ENCODE peak calls at places on chromosomes 3 and 15, in five cellular contexts. U is hepatocyte, V is uterus, N is tibial nerve, X is tibial artery. R is an unnamed sample.

GRCh38 chr15:39746176-39746575 is 36.5 kb downstream of the FSIP1 start:
- DNase-seq in X (no peak), V (no peak), U (no peak), N (no peak), R (no peak)

GRCh38 chr15:70270752-70271111 is 173.0 kb upstream of the TLE3 start:
- DNase-seq in N (no peak), U (no peak), X (no peak), V (no peak), R (no peak)

GRCh38 chr3:175176556-175176955 is 317.4 kb downstream of the NAALADL2 start:
- DNase-seq in U (no peak), V (no peak), X (no peak), N (no peak), R (no peak)

GRCh38 chr15:75348563-75349350 is 1.9 kb downstream of the NEIL1 start:
- DNase-seq in U (peak), X (no peak), V (no peak), N (no peak), R (no peak)

GRCh38 chr3:149085828-149086231 is 503 bp downstream of the HLTF start:
- DNase-seq in N (peak), X (no peak), U (peak), V (no peak), R (no peak)

GRCh38 chr3:128878556-128879124 is 780 bp upstream of the ACAD9 start:
- DNase-seq in X (peak), V (peak), U (peak), N (peak), R (peak)

GRCh38 chr3:128803307-128803706 is 76.1 kb upstream of the ACAD9 start:
- DNase-seq in N (no peak), U (no peak), V (no peak), X (no peak), R (no peak)

GRCh38 chr3:31166249-31166885 is 271.9 kb upstream of the GADL1 start:
- DNase-seq in X (no peak), U (no peak), N (no peak), V (no peak), R (peak)

GRCh38 chr3:133230191-133230590 is 169.7 kb upstream of the BFSP2 start:
- DNase-seq in X (no peak), U (no peak), N (no peak), V (no peak), R (no peak)

GRCh38 chr15:41494190-41494921 is 682 bp downstream of the ITPKA start:
- DNase-seq in V (no peak), U (peak), X (no peak), N (no peak), R (peak)

GRCh38 chr3:69443554-69443953 is 57.7 kb upstream of the FRMD4B start:
- DNase-seq in V (no peak), N (no peak), X (no peak), U (no peak), R (no peak)

GRCh38 chr15:39191871-39192281 is 389.0 kb upstream of the THBS1 start:
- DNase-seq in U (no peak), N (no peak), X (no peak), V (no peak), R (peak)

GRCh38 chr15:41969851-41970431 is 2.4 kb downstream of the EHD4 start:
- DNase-seq in U (no peak), N (no peak), V (no peak), X (no peak), R (no peak)

GRCh38 chr3:46298871-46299607 is 54.9 kb upstream of the CCR2 start:
- DNase-seq in N (no peak), U (no peak), V (no peak), X (no peak), R (no peak)

GRCh38 chr3:181699171-181699903 is 12.4 kb upstream of the SOX2 start:
- DNase-seq in N (no peak), U (no peak), V (no peak), X (no peak), R (no peak)

GRCh38 chr3:36647423-36647853 is 116.9 kb downstream of the DCLK3 start:
- DNase-seq in U (no peak), X (no peak), V (no peak), N (no peak), R (no peak)

GRCh38 chr3:35505181-35505580 is 134.1 kb upstream of the ARPP21 start:
- DNase-seq in V (no peak), X (no peak), N (no peak), U (peak), R (no peak)

GRCh38 chr3:195195321-195196209 is 75.4 kb downstream of the XXYLT1 start:
- DNase-seq in V (peak), N (peak), X (no peak), U (no peak), R (no peak)

GRCh38 chr15:47185222-47185800 is 532.0 kb upstream of the SEMA6D start:
- DNase-seq in N (no peak), U (no peak), V (no peak), X (no peak), R (no peak)

GRCh38 chr15:40239671-40240618 is 1.1 kb downstream of the PAK6 start:
- DNase-seq in V (no peak), N (no peak), X (no peak), U (no peak), R (peak)

GRCh38 chr3:52385157-52385556 is 59.7 kb downstream of the SEMA3G start:
- DNase-seq in U (peak), N (no peak), V (no peak), X (no peak), R (no peak)

GRCh38 chr15:62809106-62809967 is 233.2 kb upstream of the TPM1 start:
- DNase-seq in V (no peak), N (no peak), X (no peak), U (no peak), R (peak)

GRCh38 chr3:148230473-148230872 is 467.2 kb upstream of the AGTR1 start:
- DNase-seq in V (no peak), X (no peak), U (no peak), N (no peak), R (no peak)

GRCh38 chr3:66115858-66116654 is 77.3 kb upstream of the MAGI1 start:
- DNase-seq in V (peak), X (peak), U (peak), N (peak), R (peak)

DNA sequence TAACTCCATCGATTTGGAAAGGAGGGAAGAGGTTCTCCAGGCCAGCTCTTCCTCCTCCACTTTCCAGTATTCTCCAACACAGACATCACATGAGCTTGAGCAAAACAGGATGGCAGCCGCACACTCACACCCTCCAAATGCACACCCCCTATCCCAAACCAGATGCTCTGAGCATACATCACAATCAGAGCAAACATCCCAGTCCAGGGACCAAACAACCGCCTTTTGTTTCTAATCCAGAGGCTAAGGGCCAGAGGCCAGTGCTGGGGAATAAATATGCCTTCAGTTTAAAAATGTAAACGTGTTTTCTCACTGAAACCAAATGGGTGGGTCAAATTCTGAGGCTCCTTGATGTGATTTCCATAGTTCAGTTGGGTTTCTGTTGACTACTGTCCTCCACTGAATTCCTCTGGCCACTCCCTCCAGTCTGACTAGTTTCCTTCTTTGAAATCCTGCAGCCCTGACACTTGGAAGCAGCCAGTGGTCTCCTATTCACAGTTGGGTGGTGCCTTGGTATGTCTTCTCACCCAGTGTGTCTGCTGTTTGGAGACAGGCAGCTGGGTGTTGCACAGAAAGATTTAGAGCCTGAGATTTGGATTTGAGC is 19.2 kb upstream of the MFGE8 start:
- DNase-seq in X (no peak), U (no peak), N (no peak), V (peak), R (no peak)
- H3K27ac ChIP-seq in X (peak), U (peak), N (peak), V (peak), R (no peak)

GRCh38 chr3:8446845-8447244 is 54.8 kb upstream of the LMCD1 start:
- DNase-seq in V (no peak), U (no peak), N (no peak), X (no peak), R (no peak)

GRCh38 chr3:8451696-8452095 is 49.9 kb upstream of the LMCD1 start:
- DNase-seq in N (no peak), V (no peak), U (no peak), X (no peak), R (no peak)

GRCh38 chr3:8453153-8453552 is 48.5 kb upstream of the LMCD1 start:
- DNase-seq in U (no peak), V (no peak), N (no peak), X (no peak), R (no peak)

GRCh38 chr3:8452112-8452511 is 49.5 kb upstream of the LMCD1 start:
- DNase-seq in X (no peak), U (no peak), N (no peak), V (no peak), R (no peak)

GRCh38 chr3:8450618-8451017 is 51.0 kb upstream of the LMCD1 start:
- DNase-seq in N (no peak), V (no peak), U (no peak), X (no peak), R (no peak)
- TF ChIP-seq CTCF in N (no peak), V (no peak), U (no peak), X (no peak), R (no peak)

DNA sequence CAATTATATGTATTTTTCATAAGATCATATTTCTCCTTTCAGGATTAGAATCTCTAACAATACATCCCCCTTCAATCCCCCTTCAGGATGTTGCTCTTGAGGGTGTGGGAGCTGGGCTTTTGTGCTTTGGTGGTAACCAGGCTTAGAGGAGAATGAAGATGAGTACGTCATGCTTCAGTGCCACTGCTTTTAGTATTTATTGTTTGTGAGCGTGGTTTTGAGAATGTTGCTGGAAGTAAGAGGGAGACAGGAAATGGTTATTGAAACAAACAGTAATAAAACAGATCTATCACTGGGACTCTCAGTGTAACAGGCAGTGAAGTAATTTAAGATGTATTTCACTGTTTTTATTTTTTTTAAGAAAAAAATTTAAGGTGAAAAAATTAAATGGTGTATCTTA is 35.3 kb downstream of the GBE1 start:
- DNase-seq in X (no peak), U (no peak), N (no peak), V (no peak), R (no peak)
- H3K27ac ChIP-seq in X (no peak), U (no peak), N (no peak), V (no peak), R (peak)

GRCh38 chr3:187044871-187045552 is 94.3 kb downstream of the RPL39L start:
- DNase-seq in U (no peak), X (peak), N (peak), V (no peak), R (no peak)
- TF ChIP-seq CTCF in U (peak), X (no peak), N (no peak), V (no peak), R (no peak)

DNA sequence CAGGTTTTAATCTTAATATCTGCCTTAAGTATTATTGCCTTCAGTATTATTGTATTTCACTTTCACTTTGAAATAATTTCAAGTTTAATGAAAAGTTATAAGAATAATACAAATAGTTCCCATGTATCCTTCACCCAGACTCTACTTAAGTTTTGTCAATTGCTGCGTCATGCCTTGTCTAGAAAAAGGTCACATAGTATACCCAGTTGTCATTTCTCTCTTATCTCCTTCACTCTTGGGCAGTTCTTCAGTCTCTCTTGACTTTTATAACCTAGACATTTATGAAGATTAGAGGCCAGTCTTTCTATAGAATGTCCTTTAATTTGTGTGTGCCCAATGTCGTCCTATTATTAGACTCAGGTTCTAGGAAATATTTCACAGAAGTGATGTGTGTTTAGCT is 367.7 kb downstream of the LSAMP start:
- DNase-seq in U (no peak), N (no peak), V (no peak), X (no peak), R (no peak)
- H3K27ac ChIP-seq in U (no peak), N (no peak), V (no peak), X (no peak), R (no peak)

DNA sequence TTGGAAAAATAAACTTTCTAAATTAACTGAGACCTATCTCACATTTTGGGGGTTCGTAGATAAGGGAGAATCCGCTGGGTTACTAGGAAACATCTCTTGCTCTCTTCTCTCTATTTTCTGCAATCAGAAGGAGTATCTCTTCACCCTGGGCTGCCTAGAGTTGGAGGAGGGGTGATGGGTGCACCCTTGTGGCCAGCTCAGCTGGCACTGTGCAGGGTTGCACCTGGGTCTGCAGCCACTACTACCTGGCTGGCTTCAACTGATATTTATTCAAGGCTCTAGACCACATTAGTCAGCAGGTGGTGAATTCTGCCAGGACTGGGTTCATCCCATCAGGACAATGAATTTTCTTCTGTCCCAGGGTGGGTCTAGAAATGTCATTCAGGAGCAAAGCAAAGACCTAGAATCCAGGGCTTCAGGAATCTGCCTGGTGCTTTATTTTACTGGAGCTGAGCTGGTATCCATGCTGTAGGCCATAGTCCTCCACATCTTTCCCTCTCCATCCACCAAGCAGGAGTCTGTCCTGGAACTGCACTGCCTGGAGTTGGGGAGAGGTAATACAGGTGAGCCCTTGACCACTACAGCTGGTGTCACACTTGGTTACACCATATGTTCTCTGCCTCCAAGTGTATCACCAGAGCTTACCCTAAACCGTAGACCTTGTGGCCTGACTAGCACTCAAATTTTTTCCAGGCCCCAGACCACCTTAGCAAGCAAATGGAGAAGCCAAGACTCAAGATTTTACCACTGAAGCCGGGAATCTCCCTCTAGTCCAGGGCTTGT is 14.0 kb downstream of the OR5K4 start:
- DNase-seq in N (no peak), X (no peak), U (no peak), V (no peak), R (no peak)
- TF ChIP-seq CTCF in N (no peak), X (no peak), U (no peak), V (no peak), R (no peak)